ENCODE peak calls at places on chromosome 22, in six cellular contexts. O is effector memory CD4-positive, alpha-beta T cell; T is naive thymus-derived CD8-positive, alpha-beta T cell; U is sciatic nerve; Q is bronchial epithelial cell; C is head of caudate nucleus. Z is an unnamed sample.

GRCh38 chr22:18955696-18956095 is 19.6 kb upstream of the PRODH start:
- DNase-seq in T (no peak), U (peak), Q (no peak), C (no peak), O (no peak), Z (no peak)

GRCh38 chr22:21972293-21972779 is 10.3 kb downstream of the TOP3B start:
- DNase-seq in Q (peak), T (peak), C (peak), U (no peak), O (no peak), Z (peak)

GRCh38 chr22:48856308-48856615 is 971.4 kb downstream of the BRD1 start:
- DNase-seq in Q (no peak), O (no peak), C (no peak), U (no peak), T (no peak), Z (no peak)

GRCh38 chr22:26406118-26406517 is 22.9 kb upstream of the ASPHD2 start:
- DNase-seq in Q (no peak), U (no peak), C (no peak), T (no peak), O (no peak), Z (no peak)

GRCh38 chr22:40147388-40148176 is 30.1 kb upstream of the TNRC6B start:
- DNase-seq in C (no peak), U (no peak), O (no peak), T (no peak), Q (no peak), Z (no peak)

GRCh38 chr22:46292727-46293126 is 3.9 kb upstream of the GTSE1 start:
- DNase-seq in C (no peak), Q (no peak), O (no peak), T (no peak), U (no peak), Z (no peak)

GRCh38 chr22:45469573-45470383 is 32.9 kb upstream of the FBLN1 start:
- DNase-seq in U (peak), T (no peak), C (no peak), Q (peak), O (no peak), Z (no peak)

GRCh38 chr22:46370584-46371373 is 35.3 kb downstream of the TRMU start:
- DNase-seq in O (peak), U (no peak), C (no peak), T (no peak), Q (no peak), Z (no peak)

GRCh38 chr22:23068832-23069385 is 1.4 kb upstream of the GNAZ start:
- DNase-seq in T (no peak), C (no peak), U (peak), Q (no peak), O (no peak), Z (no peak)

GRCh38 chr22:19473578-19473977 is 5.4 kb downstream of the UFD1 start:
- DNase-seq in U (no peak), O (no peak), C (no peak), Q (no peak), T (no peak), Z (no peak)

GRCh38 chr22:40855104-40855959 is 1.1 kb downstream of the ST13 start:
- DNase-seq in O (no peak), Q (peak), C (no peak), U (no peak), T (no peak), Z (peak)

GRCh38 chr22:23137905-23138520 is 3.8 kb downstream of the RSPH14 start:
- DNase-seq in C (no peak), O (peak), Q (peak), U (no peak), T (no peak), Z (no peak)

GRCh38 chr22:20604776-20605221 is 97.4 kb downstream of the MED15 start:
- DNase-seq in T (no peak), U (no peak), Q (no peak), O (no peak), C (no peak), Z (no peak)

GRCh38 chr22:25672685-25673084 is 69.3 kb upstream of the MYO18B start:
- DNase-seq in T (no peak), O (no peak), Q (no peak), C (no peak), U (no peak), Z (no peak)

GRCh38 chr22:43400449-43400848 is 11.4 kb upstream of the MPPED1 start:
- DNase-seq in O (no peak), C (no peak), Q (no peak), U (no peak), T (no peak), Z (no peak)

GRCh38 chr22:43375951-43376455 is 32.8 kb upstream of the SCUBE1 start:
- DNase-seq in U (no peak), O (no peak), T (no peak), Q (no peak), C (no peak), Z (no peak)

GRCh38 chr22:39343259-39344045 is 6.3 kb upstream of the SYNGR1 start:
- DNase-seq in O (no peak), C (peak), Q (peak), U (peak), T (peak), Z (peak)

Z was measured in left kidney.